ENCODE peak calls at places on chromosome X, in six cellular contexts. One of them, this sample, is unnamed.

GRCh38 chrX:105975382-105975781 is 63.1 kb downstream of the SERPINA7 start:
- DNase-seq in epithelial cell of esophagus: peak; percentile 32
- DNase-seq in osteocyte: no peak
- DNase-seq in thoracic aorta: no peak
- DNase-seq in nephron progenitor cell: no peak
- DNase-seq in GM13976: no peak
- DNase-seq in this sample: no peak

GRCh38 chrX:13699183-13699826 is 10.4 kb downstream of the RAB9A start:
- DNase-seq in epithelial cell of esophagus: peak; percentile 63
- DNase-seq in osteocyte: no peak
- DNase-seq in thoracic aorta: no peak
- DNase-seq in nephron progenitor cell: no peak
- DNase-seq in GM13976: peak; percentile 50
- DNase-seq in this sample: no peak

GRCh38 chrX:107725761-107726555 is 49.6 kb downstream of the TSC22D3 start:
- DNase-seq in epithelial cell of esophagus: peak; percentile 33
- DNase-seq in osteocyte: no peak
- DNase-seq in thoracic aorta: no peak
- DNase-seq in nephron progenitor cell: peak; percentile 23
- DNase-seq in GM13976: no peak
- DNase-seq in this sample: peak; percentile 51

GRCh38 chrX:106177106-106177981 is 9.2 kb downstream of the PWWP3B start:
- DNase-seq in epithelial cell of esophagus: peak; percentile 17
- DNase-seq in osteocyte: peak; percentile 83
- DNase-seq in thoracic aorta: no peak
- DNase-seq in nephron progenitor cell: peak; percentile 80
- DNase-seq in GM13976: no peak
- DNase-seq in this sample: no peak

GRCh38 chrX:23854122-23854521 is 53.6 kb downstream of the APOO start:
- DNase-seq in epithelial cell of esophagus: no peak
- DNase-seq in osteocyte: no peak
- DNase-seq in thoracic aorta: no peak
- DNase-seq in nephron progenitor cell: no peak
- DNase-seq in GM13976: no peak
- DNase-seq in this sample: no peak

GRCh38 chrX:79623098-79623762 is 256.1 kb upstream of the ITM2A start:
- DNase-seq in epithelial cell of esophagus: no peak
- DNase-seq in osteocyte: no peak
- DNase-seq in thoracic aorta: no peak
- DNase-seq in nephron progenitor cell: no peak
- DNase-seq in GM13976: no peak
- DNase-seq in this sample: no peak

GRCh38 chrX:18758166-18758932 is 50.9 kb downstream of the PPEF1 start:
- DNase-seq in epithelial cell of esophagus: no peak
- DNase-seq in osteocyte: no peak
- DNase-seq in thoracic aorta: no peak
- DNase-seq in nephron progenitor cell: no peak
- DNase-seq in GM13976: no peak
- DNase-seq in this sample: no peak

GRCh38 chrX:51852096-51852495 is 41.3 kb upstream of the MAGED1 start:
- DNase-seq in epithelial cell of esophagus: no peak
- DNase-seq in osteocyte: no peak
- DNase-seq in thoracic aorta: no peak
- DNase-seq in nephron progenitor cell: no peak
- DNase-seq in GM13976: no peak
- DNase-seq in this sample: no peak

GRCh38 chrX:75603833-75604232 is 81.0 kb upstream of the ZDHHC15 start:
- DNase-seq in epithelial cell of esophagus: peak; percentile 28
- DNase-seq in osteocyte: no peak
- DNase-seq in thoracic aorta: no peak
- DNase-seq in nephron progenitor cell: no peak
- DNase-seq in GM13976: peak; percentile 46
- DNase-seq in this sample: no peak

GRCh38 chrX:125810856-125811255 is 355.2 kb downstream of the DCAF12L2 start:
- DNase-seq in epithelial cell of esophagus: no peak
- DNase-seq in osteocyte: no peak
- DNase-seq in thoracic aorta: no peak
- DNase-seq in nephron progenitor cell: no peak
- DNase-seq in GM13976: no peak
- DNase-seq in this sample: no peak

GRCh38 chrX:24069877-24070276 is 15.1 kb downstream of the EIF2S3 start:
- DNase-seq in epithelial cell of esophagus: no peak
- DNase-seq in osteocyte: no peak
- DNase-seq in thoracic aorta: no peak
- DNase-seq in nephron progenitor cell: no peak
- DNase-seq in GM13976: no peak
- DNase-seq in this sample: no peak

GRCh38 chrX:136162827-136163427 is 15.6 kb downstream of the FHL1 start:
- DNase-seq in epithelial cell of esophagus: peak; percentile 60
- DNase-seq in osteocyte: no peak
- DNase-seq in thoracic aorta: no peak
- DNase-seq in nephron progenitor cell: peak; percentile 37
- DNase-seq in GM13976: peak; percentile 23
- DNase-seq in this sample: no peak
- TF ChIP-seq CTCF in epithelial cell of esophagus: peak; percentile 77
- TF ChIP-seq CTCF in osteocyte: peak; percentile 63
- TF ChIP-seq CTCF in thoracic aorta: peak; percentile 56
- TF ChIP-seq CTCF in nephron progenitor cell: peak; percentile 38
- TF ChIP-seq CTCF in GM13976: peak; percentile 74
- TF ChIP-seq CTCF in this sample: peak; percentile 44

GRCh38 chrX:133214316-133214715 is 3.8 kb downstream of the TFDP3 start:
- DNase-seq in epithelial cell of esophagus: no peak
- DNase-seq in osteocyte: no peak
- DNase-seq in thoracic aorta: no peak
- DNase-seq in nephron progenitor cell: no peak
- DNase-seq in GM13976: no peak
- DNase-seq in this sample: no peak

GRCh38 chrX:133215017-133215416 is 3.1 kb downstream of the TFDP3 start:
- DNase-seq in epithelial cell of esophagus: no peak
- DNase-seq in osteocyte: no peak
- DNase-seq in thoracic aorta: no peak
- DNase-seq in nephron progenitor cell: no peak
- DNase-seq in GM13976: no peak
- DNase-seq in this sample: no peak

GRCh38 chrX:133218329-133218728 is at the start of gene TFDP3:
- DNase-seq in epithelial cell of esophagus: no peak
- DNase-seq in osteocyte: no peak
- DNase-seq in thoracic aorta: no peak
- DNase-seq in nephron progenitor cell: no peak
- DNase-seq in GM13976: no peak
- DNase-seq in this sample: no peak

GRCh38 chrX:133215747-133216146 is 2.4 kb downstream of the TFDP3 start:
- DNase-seq in epithelial cell of esophagus: peak; percentile 43
- DNase-seq in osteocyte: no peak
- DNase-seq in thoracic aorta: no peak
- DNase-seq in nephron progenitor cell: peak; percentile 38
- DNase-seq in GM13976: no peak
- DNase-seq in this sample: no peak
- TF ChIP-seq CTCF in epithelial cell of esophagus: peak; percentile 51
- TF ChIP-seq CTCF in osteocyte: peak; percentile 55
- TF ChIP-seq CTCF in thoracic aorta: no peak
- TF ChIP-seq CTCF in nephron progenitor cell: peak; percentile 54
- TF ChIP-seq CTCF in GM13976: no peak
- TF ChIP-seq CTCF in this sample: no peak

GRCh38 chrX:115229337-115229991 is 4.4 kb downstream of the LRCH2 start:
- DNase-seq in epithelial cell of esophagus: no peak
- DNase-seq in osteocyte: no peak
- DNase-seq in thoracic aorta: no peak
- DNase-seq in nephron progenitor cell: no peak
- DNase-seq in GM13976: no peak
- DNase-seq in this sample: no peak

GRCh38 chrX:115226929-115227328 is 7.0 kb downstream of the LRCH2 start:
- DNase-seq in epithelial cell of esophagus: peak; percentile 36
- DNase-seq in osteocyte: no peak
- DNase-seq in thoracic aorta: no peak
- DNase-seq in nephron progenitor cell: no peak
- DNase-seq in GM13976: no peak
- DNase-seq in this sample: no peak
- TF ChIP-seq CTCF in epithelial cell of esophagus: peak; percentile 55
- TF ChIP-seq CTCF in osteocyte: peak; percentile 63
- TF ChIP-seq CTCF in thoracic aorta: no peak
- TF ChIP-seq CTCF in nephron progenitor cell: peak; percentile 51
- TF ChIP-seq CTCF in GM13976: peak; percentile 29
- TF ChIP-seq CTCF in this sample: no peak

DNA sequence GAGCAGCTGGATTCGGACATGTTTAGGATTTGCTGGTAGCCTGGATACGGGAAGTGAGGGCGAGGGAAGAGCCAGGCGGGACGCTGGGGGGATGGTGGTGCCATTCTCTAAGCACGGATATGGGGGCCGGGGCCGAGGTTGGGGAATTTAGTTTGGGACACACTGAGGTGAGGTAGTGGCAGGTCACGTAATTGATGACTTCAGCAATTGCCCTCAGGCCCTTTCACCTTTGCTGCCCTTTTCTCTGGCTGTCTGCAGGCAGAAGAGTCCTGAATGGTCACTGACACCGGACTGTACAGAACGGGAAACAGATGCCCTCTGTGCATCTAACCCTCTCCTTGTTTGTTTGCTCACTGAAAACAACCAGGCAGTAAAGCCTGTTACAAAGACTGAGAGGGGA is 16.9 kb upstream of the HMGB3 start:
- DNase-seq in epithelial cell of esophagus: no peak
- DNase-seq in osteocyte: no peak
- DNase-seq in thoracic aorta: no peak
- DNase-seq in nephron progenitor cell: peak; percentile 62
- DNase-seq in GM13976: no peak
- DNase-seq in this sample: no peak
- TF ChIP-seq CTCF in epithelial cell of esophagus: no peak
- TF ChIP-seq CTCF in osteocyte: no peak
- TF ChIP-seq CTCF in thoracic aorta: no peak
- TF ChIP-seq CTCF in nephron progenitor cell: no peak
- TF ChIP-seq CTCF in GM13976: no peak
- TF ChIP-seq CTCF in this sample: no peak

GRCh38 chrX:102339312-102340298 is 92.6 kb downstream of the NXF2 start:
- DNase-seq in epithelial cell of esophagus: no peak
- DNase-seq in osteocyte: peak; percentile 76
- DNase-seq in thoracic aorta: no peak
- DNase-seq in nephron progenitor cell: no peak
- DNase-seq in GM13976: no peak
- DNase-seq in this sample: peak; percentile 66

GRCh38 chrX:102345916-102346315 is 93.9 kb downstream of the NXF2B start:
- DNase-seq in epithelial cell of esophagus: peak; percentile 41
- DNase-seq in osteocyte: peak; percentile 85
- DNase-seq in thoracic aorta: peak; percentile 10
- DNase-seq in nephron progenitor cell: peak; percentile 78
- DNase-seq in GM13976: peak; percentile 19
- DNase-seq in this sample: peak; percentile 71

GRCh38 chrX:102338162-102338561 is 91.2 kb downstream of the NXF2 start:
- DNase-seq in epithelial cell of esophagus: no peak
- DNase-seq in osteocyte: no peak
- DNase-seq in thoracic aorta: no peak
- DNase-seq in nephron progenitor cell: no peak
- DNase-seq in GM13976: no peak
- DNase-seq in this sample: peak; percentile 32

GRCh38 chrX:102341867-102342266 is 94.9 kb downstream of the NXF2 start:
- DNase-seq in epithelial cell of esophagus: no peak
- DNase-seq in osteocyte: no peak
- DNase-seq in thoracic aorta: no peak
- DNase-seq in nephron progenitor cell: no peak
- DNase-seq in GM13976: no peak
- DNase-seq in this sample: no peak
- TF ChIP-seq CTCF in epithelial cell of esophagus: no peak
- TF ChIP-seq CTCF in osteocyte: no peak
- TF ChIP-seq CTCF in thoracic aorta: no peak
- TF ChIP-seq CTCF in nephron progenitor cell: no peak
- TF ChIP-seq CTCF in GM13976: no peak
- TF ChIP-seq CTCF in this sample: no peak

DNA sequence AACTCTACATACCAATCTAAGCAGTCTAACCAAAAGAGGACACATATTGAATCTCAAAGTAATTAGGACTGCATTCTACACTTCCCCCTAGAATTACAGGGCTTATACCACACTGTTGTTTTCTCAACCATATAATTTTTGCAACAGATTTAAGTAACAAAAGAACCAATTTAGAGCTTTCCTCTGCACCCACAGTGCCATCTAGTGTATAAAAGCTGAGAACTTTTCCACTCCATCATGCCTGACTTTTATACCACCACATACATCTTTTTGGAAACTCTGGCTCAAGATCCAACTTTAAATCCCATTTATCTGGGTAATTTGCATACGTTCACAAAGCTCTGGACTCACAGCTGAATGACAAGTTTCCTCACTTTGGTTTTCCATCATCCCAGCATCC is 99.5 kb downstream of the EFHC2 start:
- DNase-seq in epithelial cell of esophagus: peak; percentile 38
- DNase-seq in osteocyte: no peak
- DNase-seq in thoracic aorta: no peak
- DNase-seq in nephron progenitor cell: no peak
- DNase-seq in GM13976: no peak
- DNase-seq in this sample: no peak
- TF ChIP-seq CTCF in epithelial cell of esophagus: peak; percentile 49
- TF ChIP-seq CTCF in osteocyte: peak; percentile 54
- TF ChIP-seq CTCF in thoracic aorta: peak; percentile 19
- TF ChIP-seq CTCF in nephron progenitor cell: peak; percentile 41
- TF ChIP-seq CTCF in GM13976: peak; percentile 25
- TF ChIP-seq CTCF in this sample: peak; percentile 53

GRCh38 chrX:70032797-70033196 is 16.9 kb downstream of the AWAT2 start:
- DNase-seq in epithelial cell of esophagus: no peak
- DNase-seq in osteocyte: no peak
- DNase-seq in thoracic aorta: no peak
- DNase-seq in nephron progenitor cell: no peak
- DNase-seq in GM13976: no peak
- DNase-seq in this sample: no peak

GRCh38 chrX:70030242-70030823 is 19.4 kb downstream of the AWAT2 start:
- DNase-seq in epithelial cell of esophagus: peak; percentile 61
- DNase-seq in osteocyte: no peak
- DNase-seq in thoracic aorta: no peak
- DNase-seq in nephron progenitor cell: peak; percentile 52
- DNase-seq in GM13976: peak; percentile 55
- DNase-seq in this sample: peak; percentile 45

GRCh38 chrX:70029790-70030189 is 19.9 kb downstream of the AWAT2 start:
- DNase-seq in epithelial cell of esophagus: no peak
- DNase-seq in osteocyte: no peak
- DNase-seq in thoracic aorta: no peak
- DNase-seq in nephron progenitor cell: no peak
- DNase-seq in GM13976: no peak
- DNase-seq in this sample: peak; percentile 54

GRCh38 chrX:70034646-70035045 is 15.1 kb downstream of the AWAT2 start:
- DNase-seq in epithelial cell of esophagus: peak; percentile 70
- DNase-seq in osteocyte: no peak
- DNase-seq in thoracic aorta: no peak
- DNase-seq in nephron progenitor cell: no peak
- DNase-seq in GM13976: no peak
- DNase-seq in this sample: no peak

DNA sequence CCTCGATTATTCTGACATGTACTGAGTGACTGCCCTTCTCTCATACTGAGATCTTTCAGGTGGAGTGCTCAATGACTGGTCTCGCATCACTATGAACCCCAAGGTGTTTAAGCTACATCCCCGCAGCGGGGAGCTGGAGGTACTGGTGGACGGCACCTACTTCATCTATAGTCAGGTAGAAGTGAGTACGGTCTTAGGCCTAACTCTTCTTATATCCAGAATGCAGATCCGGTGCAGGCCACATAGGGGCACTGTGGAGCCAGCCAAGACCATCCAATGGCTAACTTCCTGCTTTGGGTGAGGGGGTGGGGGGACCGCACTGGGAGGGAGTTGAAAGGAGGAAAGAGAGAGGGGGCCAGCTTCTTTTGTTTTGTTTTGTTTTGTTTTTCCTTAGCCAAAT is 16.4 kb downstream of the AWAT2 start:
- DNase-seq in epithelial cell of esophagus: peak; percentile 46
- DNase-seq in osteocyte: no peak
- DNase-seq in thoracic aorta: no peak
- DNase-seq in nephron progenitor cell: peak; percentile 60
- DNase-seq in GM13976: peak; percentile 53
- DNase-seq in this sample: peak; percentile 59
- TF ChIP-seq CTCF in epithelial cell of esophagus: peak; percentile 62
- TF ChIP-seq CTCF in osteocyte: peak; percentile 56
- TF ChIP-seq CTCF in thoracic aorta: peak; percentile 17
- TF ChIP-seq CTCF in nephron progenitor cell: peak; percentile 49
- TF ChIP-seq CTCF in GM13976: peak; percentile 52
- TF ChIP-seq CTCF in this sample: peak; percentile 18